ENCODE peak calls at places on chromosomes 2 and 18, in four cellular contexts. R, I, J and T are unnamed samples.

GRCh38 chr2:210553371-210553770 is 3.0 kb upstream of the CPS1 start:
- DNase-seq in R (no peak), I (no peak), J (peak), T (no peak)

GRCh38 chr2:157173740-157174184 is 83.7 kb upstream of the GALNT5 start:
- DNase-seq in R (no peak), I (no peak), J (no peak), T (no peak)

GRCh38 chr2:97950329-97951154 is 45.2 kb downstream of the TMEM131 start:
- DNase-seq in R (no peak), I (no peak), J (no peak), T (no peak)

GRCh38 chr18:24809173-24809955 is 348.9 kb downstream of the HRH4 start:
- DNase-seq in R (no peak), I (no peak), J (no peak), T (no peak)

GRCh38 chr2:73068147-73068546 is 3.4 kb downstream of the SFXN5 start:
- DNase-seq in R (no peak), I (no peak), J (no peak), T (no peak)

GRCh38 chr18:37565138-37565984 is at the start of gene CELF4:
- DNase-seq in R (no peak), I (peak), J (no peak), T (no peak)

GRCh38 chr2:161010503-161010902 is 149.7 kb upstream of the TANK start:
- DNase-seq in R (peak), I (no peak), J (no peak), T (no peak)

GRCh38 chr18:45687617-45688016 is 36.4 kb upstream of the SLC14A1 start:
- DNase-seq in R (peak), I (no peak), J (no peak), T (no peak)

GRCh38 chr2:47015206-47015605 is 99.6 kb upstream of the MCFD2 start:
- DNase-seq in R (no peak), I (no peak), J (peak), T (no peak)

GRCh38 chr2:222933458-222933857 is 72.6 kb downstream of the ACSL3 start:
- DNase-seq in R (no peak), I (no peak), J (no peak), T (no peak)

GRCh38 chr2:176637497-176638166 is 368.4 kb downstream of the MTX2 start:
- DNase-seq in R (no peak), I (peak), J (no peak), T (no peak)

GRCh38 chr2:102848366-102848839 is 86.6 kb downstream of the TMEM182 start:
- DNase-seq in R (peak), I (peak), J (peak), T (no peak)

GRCh38 chr2:192197387-192197786 is 2.7 kb upstream of the TMEFF2 start:
- DNase-seq in R (no peak), I (no peak), J (no peak), T (no peak)

GRCh38 chr2:160747771-160748170 is 254.2 kb upstream of the RBMS1 start:
- DNase-seq in R (no peak), I (no peak), J (no peak), T (no peak)

GRCh38 chr2:238585836-238586821 is 159.4 kb downstream of the ASB1 start:
- DNase-seq in R (no peak), I (no peak), J (no peak), T (no peak)

GRCh38 chr2:90069290-90069894 is 1377.9 kb downstream of the RPIA start:
- DNase-seq in R (peak), I (peak), J (peak), T (no peak)

GRCh38 chr18:57542126-57542525 is 44.4 kb downstream of the FECH start:
- DNase-seq in R (no peak), I (no peak), J (no peak), T (no peak)

GRCh38 chr2:20577495-20578235 is 73.2 kb downstream of the HS1BP3 start:
- DNase-seq in R (no peak), I (no peak), J (no peak), T (no peak)

GRCh38 chr2:238600506-238601432 is 174.0 kb downstream of the ASB1 start:
- DNase-seq in R (no peak), I (no peak), J (no peak), T (no peak)

GRCh38 chr2:233973786-233974185 is 56.6 kb downstream of the TRPM8 start:
- DNase-seq in R (no peak), I (no peak), J (no peak), T (no peak)

GRCh38 chr2:223835701-223836532 is 1.5 kb downstream of the AP1S3 start:
- DNase-seq in R (no peak), I (no peak), J (no peak), T (peak)

GRCh38 chr2:72041638-72042111 is 106.0 kb downstream of the CYP26B1 start:
- DNase-seq in R (no peak), I (peak), J (no peak), T (no peak)

GRCh38 chr2:154495455-154495868 is 203.0 kb upstream of the KCNJ3 start:
- DNase-seq in R (no peak), I (no peak), J (peak), T (peak)

GRCh38 chr2:191670787-191671186 is 7.1 kb upstream of the NABP1 start:
- DNase-seq in R (no peak), I (no peak), J (no peak), T (no peak)

GRCh38 chr2:240250985-240251847 is 110.8 kb upstream of the OTOS start:
- DNase-seq in R (peak), I (peak), J (peak), T (no peak)

GRCh38 chr18:42174909-42175308 is 219.9 kb downstream of the PIK3C3 start:
- DNase-seq in R (no peak), I (no peak), J (no peak), T (no peak)

GRCh38 chr2:144890828-144891227 is 370.9 kb upstream of the ZEB2 start:
- DNase-seq in R (peak), I (peak), J (no peak), T (no peak)

GRCh38 chr2:85019121-85019520 is 48.2 kb downstream of the KCMF1 start:
- DNase-seq in R (no peak), I (no peak), J (peak), T (no peak)

GRCh38 chr18:51727780-51728179 is 530.3 kb upstream of the MEX3C start:
- DNase-seq in R (no peak), I (no peak), J (no peak), T (no peak)

GRCh38 chr18:48200631-48201336 is 208.4 kb downstream of the ZBTB7C start:
- DNase-seq in R (no peak), I (no peak), J (no peak), T (no peak)

GRCh38 chr2:203861197-203861596 is 6.4 kb upstream of the CTLA4 start:
- DNase-seq in R (no peak), I (no peak), J (no peak), T (no peak)

GRCh38 chr2:38128653-38129052 is 52.7 kb upstream of the CYP1B1 start:
- DNase-seq in R (no peak), I (no peak), J (no peak), T (peak)
- TF ChIP-seq TARDBP in R (no peak), I (no peak), J (no peak), T (no peak)

GRCh38 chr2:120108049-120108448 is 95.2 kb downstream of the EPB41L5 start:
- DNase-seq in R (no peak), I (no peak), J (no peak), T (no peak)
- TF ChIP-seq TARDBP in R (no peak), I (no peak), J (no peak), T (no peak)

GRCh38 chr2:63790913-63791312 is 50.8 kb upstream of the UGP2 start:
- DNase-seq in R (no peak), I (no peak), J (no peak), T (no peak)
- TF ChIP-seq TARDBP in R (no peak), I (no peak), J (no peak), T (no peak)

GRCh38 chr18:35982404-35983114 is 10.1 kb downstream of the RMP24 start:
- DNase-seq in R (no peak), I (no peak), J (no peak), T (no peak)
- TF ChIP-seq TARDBP in R (no peak), I (no peak), J (no peak), T (no peak)

DNA sequence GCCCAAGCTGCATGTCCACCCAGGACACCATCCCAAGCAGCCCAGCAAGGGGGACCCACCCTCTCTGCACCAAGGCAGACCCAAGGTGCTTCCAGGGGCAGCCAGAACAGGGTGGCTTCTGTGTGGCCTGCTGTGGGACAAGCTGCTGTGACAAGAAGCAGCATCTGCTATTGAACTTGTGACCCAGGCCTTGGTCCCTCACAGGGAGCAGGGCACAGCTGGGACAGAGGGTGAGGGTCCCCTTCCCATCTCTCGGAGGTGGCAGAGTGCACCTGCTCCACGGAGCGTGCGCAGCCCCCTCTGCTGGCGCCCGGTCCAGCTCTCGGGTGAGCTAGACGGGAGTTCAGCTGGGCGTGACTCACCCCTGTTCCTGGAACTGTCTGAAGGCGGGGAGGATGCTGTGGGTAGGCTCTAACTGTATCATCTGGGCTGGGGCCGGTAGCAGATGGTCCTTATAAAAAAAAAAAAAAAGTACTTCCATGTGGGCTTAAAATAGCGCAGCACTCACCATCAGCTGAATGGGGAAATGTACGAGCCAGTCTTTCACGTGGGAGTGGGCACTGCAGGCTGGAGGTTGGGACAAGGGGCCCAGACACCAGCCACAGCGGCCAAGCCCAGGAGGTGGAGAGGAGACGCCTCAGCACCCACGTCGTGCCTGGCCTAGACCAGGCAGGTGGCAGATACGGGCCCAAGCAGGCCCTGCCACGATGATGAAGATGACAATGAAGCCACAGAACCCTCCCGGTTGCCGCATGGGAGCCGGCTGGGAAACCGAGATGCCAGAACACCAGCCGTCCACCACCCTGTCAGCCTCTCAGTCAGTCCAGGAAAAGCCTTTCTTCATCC is 136.8 kb upstream of the ID2 start:
- DNase-seq in R (peak), I (no peak), J (peak), T (peak)
- TF ChIP-seq TARDBP in R (no peak), I (no peak), J (no peak), T (no peak)

DNA sequence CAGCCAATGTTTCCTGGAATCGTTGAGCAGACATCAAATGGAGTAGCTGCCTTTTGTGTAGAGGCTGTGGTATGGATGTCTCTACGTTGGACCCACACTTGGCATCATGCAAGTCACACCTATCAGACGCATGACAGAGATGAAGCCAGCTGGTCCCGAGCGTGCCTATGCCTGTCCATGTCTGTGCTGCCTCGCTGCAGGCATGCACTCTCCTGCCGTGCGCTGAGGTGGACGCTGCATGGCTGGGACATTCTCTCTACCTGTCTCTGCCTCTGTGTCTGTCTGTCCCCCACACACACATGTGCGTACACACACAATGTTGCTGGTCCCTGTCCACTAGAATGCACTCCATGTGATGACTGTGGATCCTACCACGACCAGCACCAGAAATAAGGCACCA is 514.2 kb upstream of the MYT1L start:
- DNase-seq in R (no peak), I (no peak), J (no peak), T (no peak)
- TF ChIP-seq TARDBP in R (no peak), I (no peak), J (no peak), T (no peak)

GRCh38 chr2:181461056-181461630 is 4.0 kb downstream of the ITGA4 start:
- DNase-seq in R (no peak), I (no peak), J (no peak), T (no peak)
- TF ChIP-seq TARDBP in R (no peak), I (no peak), J (no peak), T (no peak)